ENCODE peak calls at places on chromosomes 16 and 17, in eight cellular contexts. One of them, this sample, is unnamed.

GRCh38 chr17:4679652-4680051 is 24.3 kb downstream of the PELP1 start:
- DNase-seq in COR-L47: no peak
- DNase-seq in ACHN: peak
- DNase-seq in cerebellar cortex: no peak
- DNase-seq in NAMALWA: no peak
- DNase-seq in posterior cingulate gyrus: no peak
- DNase-seq in fibroblast of gingiva: no peak
- DNase-seq in stimulated activated naive B cell treated with anti-CD40 and anti-IgM and Interleukin-4, amounts not matched to agents 10 μg/mL and 1 μg/mL and 100 μg/mL, for 72 hours: no peak
- DNase-seq in this sample: no peak

GRCh38 chr16:73213761-73214480 is 166.0 kb upstream of the ZFHX3 start:
- DNase-seq in ACHN: no peak
- DNase-seq in stimulated activated naive B cell treated with anti-CD40 and anti-IgM and Interleukin-4, amounts not matched to agents 10 μg/mL and 1 μg/mL and 100 μg/mL, for 72 hours: no peak
- DNase-seq in posterior cingulate gyrus: no peak
- DNase-seq in cerebellar cortex: no peak
- DNase-seq in fibroblast of gingiva: peak
- DNase-seq in COR-L47: no peak
- DNase-seq in NAMALWA: no peak
- DNase-seq in this sample: no peak

GRCh38 chr17:79987187-79987889 is 48.3 kb downstream of the TBC1D16 start:
- DNase-seq in posterior cingulate gyrus: no peak
- DNase-seq in NAMALWA: no peak
- DNase-seq in stimulated activated naive B cell treated with anti-CD40 and anti-IgM and Interleukin-4, amounts not matched to agents 10 μg/mL and 1 μg/mL and 100 μg/mL, for 72 hours: no peak
- DNase-seq in cerebellar cortex: no peak
- DNase-seq in ACHN: no peak
- DNase-seq in fibroblast of gingiva: no peak
- DNase-seq in COR-L47: no peak
- DNase-seq in this sample: no peak

GRCh38 chr16:3945751-3946603 is 65.5 kb upstream of the CREBBP start:
- DNase-seq in cerebellar cortex: no peak
- DNase-seq in COR-L47: no peak
- DNase-seq in NAMALWA: no peak
- DNase-seq in fibroblast of gingiva: peak
- DNase-seq in posterior cingulate gyrus: no peak
- DNase-seq in ACHN: peak
- DNase-seq in stimulated activated naive B cell treated with anti-CD40 and anti-IgM and Interleukin-4, amounts not matched to agents 10 μg/mL and 1 μg/mL and 100 μg/mL, for 72 hours: no peak
- DNase-seq in this sample: peak

GRCh38 chr16:28981517-28981916 is 3.3 kb upstream of the LAT start:
- DNase-seq in ACHN: peak
- DNase-seq in NAMALWA: peak
- DNase-seq in COR-L47: no peak
- DNase-seq in posterior cingulate gyrus: no peak
- DNase-seq in cerebellar cortex: no peak
- DNase-seq in fibroblast of gingiva: no peak
- DNase-seq in stimulated activated naive B cell treated with anti-CD40 and anti-IgM and Interleukin-4, amounts not matched to agents 10 μg/mL and 1 μg/mL and 100 μg/mL, for 72 hours: no peak
- DNase-seq in this sample: no peak

GRCh38 chr16:56777533-56777932 is 47.6 kb downstream of the NUP93 start:
- DNase-seq in NAMALWA: no peak
- DNase-seq in posterior cingulate gyrus: no peak
- DNase-seq in cerebellar cortex: no peak
- DNase-seq in COR-L47: no peak
- DNase-seq in ACHN: no peak
- DNase-seq in fibroblast of gingiva: peak
- DNase-seq in stimulated activated naive B cell treated with anti-CD40 and anti-IgM and Interleukin-4, amounts not matched to agents 10 μg/mL and 1 μg/mL and 100 μg/mL, for 72 hours: no peak
- DNase-seq in this sample: no peak

GRCh38 chr17:78358538-78359215 is 1.2 kb downstream of the SOCS3 start:
- DNase-seq in NAMALWA: no peak
- DNase-seq in COR-L47: no peak
- DNase-seq in posterior cingulate gyrus: no peak
- DNase-seq in fibroblast of gingiva: peak
- DNase-seq in ACHN: peak
- DNase-seq in stimulated activated naive B cell treated with anti-CD40 and anti-IgM and Interleukin-4, amounts not matched to agents 10 μg/mL and 1 μg/mL and 100 μg/mL, for 72 hours: no peak
- DNase-seq in cerebellar cortex: no peak
- DNase-seq in this sample: no peak

GRCh38 chr17:28912281-28912937 is 9.5 kb upstream of the DHRS13 start:
- DNase-seq in fibroblast of gingiva: no peak
- DNase-seq in NAMALWA: no peak
- DNase-seq in COR-L47: no peak
- DNase-seq in cerebellar cortex: no peak
- DNase-seq in posterior cingulate gyrus: no peak
- DNase-seq in ACHN: no peak
- DNase-seq in stimulated activated naive B cell treated with anti-CD40 and anti-IgM and Interleukin-4, amounts not matched to agents 10 μg/mL and 1 μg/mL and 100 μg/mL, for 72 hours: no peak
- DNase-seq in this sample: no peak

GRCh38 chr17:70905796-70906195 is 736.5 kb downstream of the KCNJ2 start:
- DNase-seq in NAMALWA: no peak
- DNase-seq in fibroblast of gingiva: peak
- DNase-seq in ACHN: peak
- DNase-seq in cerebellar cortex: no peak
- DNase-seq in posterior cingulate gyrus: no peak
- DNase-seq in stimulated activated naive B cell treated with anti-CD40 and anti-IgM and Interleukin-4, amounts not matched to agents 10 μg/mL and 1 μg/mL and 100 μg/mL, for 72 hours: no peak
- DNase-seq in COR-L47: no peak
- DNase-seq in this sample: no peak

GRCh38 chr17:79324219-79324618 is 249.6 kb downstream of the ENGASE start:
- DNase-seq in fibroblast of gingiva: no peak
- DNase-seq in stimulated activated naive B cell treated with anti-CD40 and anti-IgM and Interleukin-4, amounts not matched to agents 10 μg/mL and 1 μg/mL and 100 μg/mL, for 72 hours: no peak
- DNase-seq in cerebellar cortex: no peak
- DNase-seq in posterior cingulate gyrus: no peak
- DNase-seq in ACHN: no peak
- DNase-seq in COR-L47: no peak
- DNase-seq in NAMALWA: no peak
- DNase-seq in this sample: no peak

GRCh38 chr17:67911038-67911782 is 85.1 kb downstream of the C17orf58 start:
- DNase-seq in NAMALWA: no peak
- DNase-seq in COR-L47: no peak
- DNase-seq in cerebellar cortex: no peak
- DNase-seq in fibroblast of gingiva: no peak
- DNase-seq in posterior cingulate gyrus: no peak
- DNase-seq in ACHN: no peak
- DNase-seq in stimulated activated naive B cell treated with anti-CD40 and anti-IgM and Interleukin-4, amounts not matched to agents 10 μg/mL and 1 μg/mL and 100 μg/mL, for 72 hours: no peak
- DNase-seq in this sample: no peak

GRCh38 chr17:35373984-35374765 is 754 bp upstream of the SLFN11 start:
- DNase-seq in COR-L47: no peak
- DNase-seq in posterior cingulate gyrus: peak
- DNase-seq in cerebellar cortex: no peak
- DNase-seq in NAMALWA: peak
- DNase-seq in stimulated activated naive B cell treated with anti-CD40 and anti-IgM and Interleukin-4, amounts not matched to agents 10 μg/mL and 1 μg/mL and 100 μg/mL, for 72 hours: peak
- DNase-seq in ACHN: peak
- DNase-seq in fibroblast of gingiva: peak
- DNase-seq in this sample: no peak

GRCh38 chr16:86732621-86733297 is 154.4 kb downstream of the FOXL1 start:
- DNase-seq in stimulated activated naive B cell treated with anti-CD40 and anti-IgM and Interleukin-4, amounts not matched to agents 10 μg/mL and 1 μg/mL and 100 μg/mL, for 72 hours: no peak
- DNase-seq in NAMALWA: no peak
- DNase-seq in cerebellar cortex: no peak
- DNase-seq in fibroblast of gingiva: peak
- DNase-seq in ACHN: no peak
- DNase-seq in posterior cingulate gyrus: no peak
- DNase-seq in COR-L47: no peak
- DNase-seq in this sample: no peak

GRCh38 chr16:86854058-86854621 is 275.8 kb downstream of the FOXL1 start:
- DNase-seq in posterior cingulate gyrus: no peak
- DNase-seq in fibroblast of gingiva: peak
- DNase-seq in cerebellar cortex: no peak
- DNase-seq in NAMALWA: no peak
- DNase-seq in ACHN: no peak
- DNase-seq in COR-L47: no peak
- DNase-seq in stimulated activated naive B cell treated with anti-CD40 and anti-IgM and Interleukin-4, amounts not matched to agents 10 μg/mL and 1 μg/mL and 100 μg/mL, for 72 hours: no peak
- DNase-seq in this sample: no peak

GRCh38 chr17:38706625-38707298 is 1.7 kb downstream of the MLLT6 start:
- DNase-seq in NAMALWA: peak
- DNase-seq in cerebellar cortex: no peak
- DNase-seq in stimulated activated naive B cell treated with anti-CD40 and anti-IgM and Interleukin-4, amounts not matched to agents 10 μg/mL and 1 μg/mL and 100 μg/mL, for 72 hours: no peak
- DNase-seq in ACHN: no peak
- DNase-seq in fibroblast of gingiva: no peak
- DNase-seq in COR-L47: no peak
- DNase-seq in posterior cingulate gyrus: no peak
- DNase-seq in this sample: no peak

GRCh38 chr16:11224096-11224893 is 31.7 kb downstream of the SOCS1 start:
- DNase-seq in fibroblast of gingiva: no peak
- DNase-seq in COR-L47: no peak
- DNase-seq in posterior cingulate gyrus: peak
- DNase-seq in stimulated activated naive B cell treated with anti-CD40 and anti-IgM and Interleukin-4, amounts not matched to agents 10 μg/mL and 1 μg/mL and 100 μg/mL, for 72 hours: peak
- DNase-seq in cerebellar cortex: peak
- DNase-seq in NAMALWA: peak
- DNase-seq in ACHN: no peak
- DNase-seq in this sample: no peak

GRCh38 chr17:3882276-3882675 is 10.6 kb downstream of the CAMKK1 start:
- DNase-seq in cerebellar cortex: no peak
- DNase-seq in NAMALWA: no peak
- DNase-seq in COR-L47: no peak
- DNase-seq in fibroblast of gingiva: no peak
- DNase-seq in stimulated activated naive B cell treated with anti-CD40 and anti-IgM and Interleukin-4, amounts not matched to agents 10 μg/mL and 1 μg/mL and 100 μg/mL, for 72 hours: no peak
- DNase-seq in posterior cingulate gyrus: no peak
- DNase-seq in ACHN: no peak
- DNase-seq in this sample: no peak

This sample was measured in coronary artery.